ENCODE peak calls at places on chromosomes 1 and 21, in nine cellular contexts. One of them, this sample, is unnamed.

GRCh38 chr1:67060811-67061218 is 6.9 kb upstream of the SLC35D1 start:
- DNase-seq in GM04504: peak
- DNase-seq in RWPE1: peak
- DNase-seq in NCI-H2081: no peak
- DNase-seq in anterior cingulate cortex: no peak
- DNase-seq in CD4-positive, CD25-positive, alpha-beta regulatory T cell: no peak
- DNase-seq in T-helper 22 cell: no peak
- DNase-seq in hippocampal formation: no peak
- DNase-seq in NCI-H345: no peak
- DNase-seq in this sample: peak

GRCh38 chr1:2384130-2384860 is 7.1 kb downstream of the MORN1 start:
- DNase-seq in GM04504: no peak
- DNase-seq in RWPE1: no peak
- DNase-seq in NCI-H2081: no peak
- DNase-seq in anterior cingulate cortex: no peak
- DNase-seq in CD4-positive, CD25-positive, alpha-beta regulatory T cell: no peak
- DNase-seq in T-helper 22 cell: no peak
- DNase-seq in hippocampal formation: no peak
- DNase-seq in NCI-H345: no peak
- DNase-seq in this sample: no peak

GRCh38 chr1:205275133-205275532 is 46.4 kb downstream of the NUAK2 start:
- DNase-seq in GM04504: no peak
- DNase-seq in RWPE1: no peak
- DNase-seq in NCI-H2081: peak
- DNase-seq in anterior cingulate cortex: no peak
- DNase-seq in CD4-positive, CD25-positive, alpha-beta regulatory T cell: peak
- DNase-seq in T-helper 22 cell: no peak
- DNase-seq in hippocampal formation: no peak
- DNase-seq in NCI-H345: peak
- DNase-seq in this sample: no peak

GRCh38 chr1:54161495-54162168 is 8.8 kb upstream of the CDCP2 start:
- DNase-seq in GM04504: no peak
- DNase-seq in RWPE1: no peak
- DNase-seq in NCI-H2081: no peak
- DNase-seq in anterior cingulate cortex: no peak
- DNase-seq in CD4-positive, CD25-positive, alpha-beta regulatory T cell: no peak
- DNase-seq in T-helper 22 cell: no peak
- DNase-seq in hippocampal formation: no peak
- DNase-seq in NCI-H345: no peak
- DNase-seq in this sample: no peak

GRCh38 chr1:160637065-160637464 is 9.8 kb downstream of the SLAMF1 start:
- DNase-seq in GM04504: no peak
- DNase-seq in RWPE1: no peak
- DNase-seq in NCI-H2081: no peak
- DNase-seq in anterior cingulate cortex: no peak
- DNase-seq in CD4-positive, CD25-positive, alpha-beta regulatory T cell: no peak
- DNase-seq in T-helper 22 cell: no peak
- DNase-seq in hippocampal formation: no peak
- DNase-seq in NCI-H345: no peak
- DNase-seq in this sample: no peak

GRCh38 chr21:14773777-14774345 is 227.7 kb upstream of the SAMSN1 start:
- DNase-seq in GM04504: no peak
- DNase-seq in RWPE1: peak
- DNase-seq in NCI-H2081: no peak
- DNase-seq in anterior cingulate cortex: no peak
- DNase-seq in CD4-positive, CD25-positive, alpha-beta regulatory T cell: peak
- DNase-seq in T-helper 22 cell: peak
- DNase-seq in hippocampal formation: no peak
- DNase-seq in NCI-H345: peak
- DNase-seq in this sample: no peak

GRCh38 chr1:187018291-187018690 is 189.5 kb downstream of the PLA2G4A start:
- DNase-seq in GM04504: no peak
- DNase-seq in RWPE1: no peak
- DNase-seq in NCI-H2081: no peak
- DNase-seq in anterior cingulate cortex: no peak
- DNase-seq in CD4-positive, CD25-positive, alpha-beta regulatory T cell: no peak
- DNase-seq in T-helper 22 cell: no peak
- DNase-seq in hippocampal formation: no peak
- DNase-seq in NCI-H345: no peak
- DNase-seq in this sample: no peak

GRCh38 chr1:176954242-176954641 is 210.3 kb downstream of the ASTN1 start:
- DNase-seq in GM04504: no peak
- DNase-seq in RWPE1: no peak
- DNase-seq in NCI-H2081: no peak
- DNase-seq in anterior cingulate cortex: no peak
- DNase-seq in CD4-positive, CD25-positive, alpha-beta regulatory T cell: no peak
- DNase-seq in T-helper 22 cell: no peak
- DNase-seq in hippocampal formation: no peak
- DNase-seq in NCI-H345: no peak
- DNase-seq in this sample: no peak

GRCh38 chr1:201476670-201477344 is 7.8 kb upstream of the PHLDA3 start:
- DNase-seq in GM04504: no peak
- DNase-seq in RWPE1: peak
- DNase-seq in NCI-H2081: no peak
- DNase-seq in anterior cingulate cortex: no peak
- DNase-seq in CD4-positive, CD25-positive, alpha-beta regulatory T cell: no peak
- DNase-seq in T-helper 22 cell: no peak
- DNase-seq in hippocampal formation: no peak
- DNase-seq in NCI-H345: no peak
- DNase-seq in this sample: no peak

This sample was measured in HS-27A.